ENCODE peak calls at places on chromosomes 2 and 18, in five cellular contexts. Z is stimulated activated CD4-positive, alpha-beta T cell treated with anti-CD3 and anti-CD28 coated beads, TNF-alpha, amount 100 ng/mL, for 48 hours; S is iris pigment epithelial cell; N is CD8-positive, alpha-beta T cell; R is HS-5. B is an unnamed sample.

GRCh38 chr2:109659356-109660045 is 45.3 kb downstream of the SOWAHC start:
- DNase-seq in Z (no peak), S (no peak), N (no peak), R (no peak), B (no peak)

GRCh38 chr2:31238126-31238905 is 4.4 kb downstream of the EHD3 start:
- DNase-seq in Z (no peak), S (no peak), N (no peak), R (no peak), B (no peak)

GRCh38 chr18:74498712-74499629 is 2.8 kb downstream of the CNDP2 start:
- DNase-seq in Z (peak; percentile 66), S (no peak), N (peak; percentile 81), R (no peak), B (peak; percentile 86)

GRCh38 chr2:96664366-96664765 is 21.8 kb downstream of the FER1L5 start:
- DNase-seq in Z (no peak), S (peak; percentile 35), N (no peak), R (no peak), B (no peak)

GRCh38 chr18:63258749-63259580 is 60.6 kb downstream of the BCL2 start:
- DNase-seq in Z (no peak), S (no peak), N (no peak), R (no peak), B (no peak)

GRCh38 chr2:82345910-82346309 is 2041.4 kb upstream of the LRRTM1 start:
- DNase-seq in Z (no peak), S (no peak), N (no peak), R (no peak), B (no peak)

GRCh38 chr2:188983427-188984101 is 9.4 kb downstream of the COL3A1 start:
- DNase-seq in Z (no peak), S (peak; percentile 69), N (no peak), R (peak; percentile 91), B (no peak)

GRCh38 chr2:202237787-202238233 is 587 bp downstream of the SUMO1 start:
- DNase-seq in Z (no peak), S (peak; percentile 71), N (peak; percentile 33), R (peak; percentile 31), B (no peak)

GRCh38 chr2:237540223-237540775 is 26.1 kb upstream of the PRLH start:
- DNase-seq in Z (no peak), S (no peak), N (no peak), R (no peak), B (no peak)

GRCh38 chr2:234993547-234993981 is 41.7 kb downstream of the SH3BP4 start:
- DNase-seq in Z (no peak), S (no peak), N (no peak), R (no peak), B (no peak)

GRCh38 chr2:33395660-33396249 is 80.7 kb upstream of the RASGRP3 start:
- DNase-seq in Z (peak; percentile 12), S (peak; percentile 56), N (peak; percentile 45), R (peak; percentile 41), B (no peak)

GRCh38 chr18:22210331-22210754 is 41.0 kb downstream of the GATA6 start:
- DNase-seq in Z (no peak), S (peak; percentile 54), N (no peak), R (no peak), B (no peak)

GRCh38 chr2:236208281-236208900 is 40.2 kb upstream of the GBX2 start:
- DNase-seq in Z (no peak), S (no peak), N (no peak), R (no peak), B (no peak)

GRCh38 chr2:182359027-182360011 is 67.5 kb downstream of the PDE1A start:
- DNase-seq in Z (no peak), S (peak; percentile 63), N (no peak), R (no peak), B (no peak)

GRCh38 chr18:55795101-55795669 is 207.2 kb upstream of the TCF4 start:
- DNase-seq in Z (no peak), S (peak; percentile 9), N (no peak), R (no peak), B (no peak)

GRCh38 chr2:27638023-27638637 is 9.3 kb downstream of the GPN1 start:
- DNase-seq in Z (no peak), S (peak; percentile 93), N (no peak), R (peak; percentile 84), B (no peak)

GRCh38 chr2:72824224-72824842 is 1.5 kb downstream of the EXOC6B start:
- DNase-seq in Z (no peak), S (peak; percentile 78), N (no peak), R (peak; percentile 60), B (no peak)

GRCh38 chr18:48488388-48488850 is 50.4 kb upstream of the CTIF start:
- DNase-seq in Z (no peak), S (peak; percentile 95), N (no peak), R (peak; percentile 80), B (no peak)

GRCh38 chr2:115739574-115739973 is 1297.1 kb downstream of the DPP10 start:
- DNase-seq in Z (no peak), S (no peak), N (no peak), R (no peak), B (no peak)

GRCh38 chr18:22428672-22429071 is 11.0 kb upstream of the CTAGE1 start:
- DNase-seq in Z (no peak), S (peak; percentile 34), N (no peak), R (peak; percentile 60), B (no peak)

GRCh38 chr2:36695746-36696415 is 626 bp upstream of the VIT start:
- DNase-seq in Z (no peak), S (peak; percentile 78), N (no peak), R (peak; percentile 51), B (peak; percentile 67)

GRCh38 chr18:23532848-23533247 is 29.5 kb downstream of the RMC1 start:
- DNase-seq in Z (no peak), S (no peak), N (no peak), R (no peak), B (no peak)

GRCh38 chr18:64094210-64094609 is 54.7 kb downstream of the LINC00305 start:
- DNase-seq in Z (no peak), S (no peak), N (no peak), R (no peak), B (no peak)

GRCh38 chr18:60684843-60685513 is 312.4 kb upstream of the MC4R start:
- DNase-seq in Z (no peak), S (peak; percentile 41), N (no peak), R (no peak), B (no peak)

GRCh38 chr2:3386448-3386958 is 7.0 kb downstream of the TRAPPC12 start:
- DNase-seq in Z (no peak), S (no peak), N (no peak), R (no peak), B (no peak)

GRCh38 chr18:8975624-8976023 is 126.9 kb upstream of the NDUFV2 start:
- DNase-seq in Z (no peak), S (no peak), N (no peak), R (no peak), B (no peak)